ENCODE peak calls at places on chromosome 20, in five cellular contexts. E is esophagus squamous epithelium; C is CD8-positive, alpha-beta T cell; X is HepG2; N is GM23338. A is an unnamed sample.

GRCh38 chr20:33209789-33210188 is 7.4 kb upstream of the BPIFA3 start:
- DNase-seq in X (peak; percentile 74), E (no peak), N (peak; percentile 93), C (peak; percentile 6), A (no peak)

GRCh38 chr20:7682916-7683315 is 257.3 kb downstream of the HAO1 start:
- DNase-seq in E (no peak), N (no peak), C (no peak), X (no peak), A (no peak)

GRCh38 chr20:51447097-51447764 is 95.3 kb downstream of the NFATC2 start:
- DNase-seq in E (no peak), X (peak; percentile 49), N (peak; percentile 23), C (no peak), A (no peak)

GRCh38 chr20:33175123-33175522 is 7.2 kb downstream of the BPIFA2 start:
- DNase-seq in E (no peak), X (no peak), C (no peak), N (no peak), A (no peak)

GRCh38 chr20:50913976-50914375 is 17.3 kb downstream of the ADNP start:
- DNase-seq in E (no peak), N (no peak), C (no peak), X (no peak), A (peak; percentile 21)

GRCh38 chr20:17559338-17559737 is 10.5 kb upstream of the DSTN start:
- DNase-seq in X (no peak), C (no peak), E (no peak), N (no peak), A (no peak)

GRCh38 chr20:21101453-21102251 is 4.5 kb downstream of the LINC00237 start:
- DNase-seq in X (no peak), C (no peak), N (peak; percentile 83), E (no peak), A (no peak)

GRCh38 chr20:54416770-54417169 is 58.6 kb upstream of the DOK5 start:
- DNase-seq in X (no peak), C (no peak), N (no peak), E (no peak), A (no peak)

GRCh38 chr20:35463455-35464300 is 8.3 kb downstream of the CEP250 start:
- DNase-seq in E (no peak), X (peak; percentile 84), C (peak; percentile 38), N (peak; percentile 92), A (peak; percentile 37)

GRCh38 chr20:41177636-41178035 is 40.3 kb downstream of the PLCG1 start:
- DNase-seq in N (no peak), X (no peak), C (no peak), E (no peak), A (no peak)

GRCh38 chr20:35008411-35009342 is 53.0 kb downstream of the MYH7B start:
- DNase-seq in X (no peak), E (no peak), N (no peak), C (no peak), A (no peak)

GRCh38 chr20:23023621-23024187 is 11.4 kb upstream of the SSTR4 start:
- DNase-seq in C (no peak), X (no peak), N (peak; percentile 60), E (no peak), A (no peak)

GRCh38 chr20:8853805-8854338 is 215.0 kb upstream of the PLCB4 start:
- DNase-seq in E (no peak), C (no peak), X (peak; percentile 89), N (peak; percentile 87), A (no peak)

GRCh38 chr20:51159303-51159702 is 136.4 kb upstream of the KCNG1 start:
- DNase-seq in C (no peak), N (no peak), X (no peak), E (no peak), A (no peak)

GRCh38 chr20:16001286-16001685 is 572.0 kb downstream of the KIF16B start:
- DNase-seq in X (no peak), N (no peak), C (no peak), E (no peak), A (no peak)

GRCh38 chr20:8212286-8212685 is 80.2 kb downstream of the PLCB1 start:
- DNase-seq in X (no peak), N (no peak), E (no peak), C (no peak), A (peak; percentile 23)

GRCh38 chr20:46810442-46811327 is 84.0 kb upstream of the EYA2 start:
- DNase-seq in X (no peak), C (no peak), E (no peak), N (peak; percentile 18), A (no peak)

GRCh38 chr20:46350201-46350985 is 42.1 kb upstream of the CDH22 start:
- DNase-seq in X (no peak), C (no peak), E (no peak), N (peak; percentile 37), A (peak; percentile 38)

DNA sequence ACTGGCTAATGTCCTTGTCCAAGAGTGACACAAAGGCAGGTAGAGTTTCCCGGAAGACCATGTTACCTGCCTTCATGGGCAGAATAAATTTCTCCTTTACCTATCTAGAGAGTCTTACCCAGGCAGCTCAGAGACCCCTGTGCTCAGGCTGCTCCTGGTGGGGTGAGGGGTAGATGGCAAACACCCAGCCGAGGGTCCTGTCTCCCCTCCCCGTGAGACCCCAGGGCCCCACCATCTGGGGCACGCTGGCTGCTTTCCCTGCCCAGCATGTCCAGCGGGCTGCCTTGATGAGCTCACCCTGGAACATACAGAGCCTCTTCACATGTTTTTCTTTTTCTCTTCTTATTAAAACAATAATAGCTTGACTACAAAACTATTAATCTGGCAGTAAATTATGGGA is 116.5 kb downstream of the EDN3 start:
- DNase-seq in N (no peak), E (no peak), C (no peak), X (no peak), A (no peak)
- H3K4me1 ChIP-seq in N (no peaks in the 10 kb centered on the region), E (no peaks in the 10 kb centered on the region), C (no peaks in the 10 kb centered on the region), X (no peaks in the 10 kb centered on the region), A (no peaks in the 10 kb centered on the region)

GRCh38 chr20:44532981-44533331 is 11.1 kb upstream of the SERINC3 start:
- DNase-seq in E (no peak), C (no peak), N (no peak), X (peak; percentile 58), A (peak; percentile 20)
- H3K4me3 ChIP-seq in E (no peak overlapping the region), C (no peak overlapping the region), N (peak overlapping the region; percentile 92), X (peak overlapping the region; percentile 74), A (no peak overlapping the region)

DNA sequence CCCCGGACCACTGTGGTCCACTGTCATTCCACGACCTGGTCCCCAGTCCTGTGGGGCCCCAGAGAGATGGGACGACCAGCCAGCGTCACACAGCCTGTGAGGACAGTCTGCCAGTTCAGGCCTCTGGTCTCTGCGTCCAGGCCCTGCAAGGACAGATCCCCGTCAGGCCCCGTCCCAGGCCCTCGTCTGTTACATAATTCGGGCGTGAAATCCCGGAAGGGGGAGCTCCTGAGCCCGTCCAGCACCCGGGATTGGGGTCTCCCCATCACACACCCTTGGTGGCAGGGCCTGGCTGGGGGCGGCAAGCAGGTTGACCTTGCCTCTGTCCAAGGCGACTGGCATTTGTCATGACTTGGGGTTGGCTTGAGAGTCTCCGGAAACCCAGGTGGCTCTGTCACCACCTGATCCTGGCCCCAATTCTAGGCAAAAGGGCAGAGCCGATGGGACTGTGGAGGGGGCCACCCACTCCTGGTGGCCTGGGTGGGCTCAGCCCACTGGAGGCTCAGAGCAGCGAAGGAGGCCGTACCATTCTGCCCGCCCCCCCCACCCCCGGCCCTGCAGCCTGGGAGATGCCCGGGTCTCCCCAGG is 73.8 kb upstream of the GATA5 start:
- DNase-seq in E (no peak), C (no peak), X (no peak), N (peak; percentile 61), A (no peak)
- H3K4me1 ChIP-seq in E (peaks cover 16% of the 10 kb centered on the region), C (peaks cover 9% of the 10 kb centered on the region), X (peaks cover 8% of the 10 kb centered on the region), N (peaks cover 3% of the 10 kb centered on the region), A (peaks cover 14% of the 10 kb centered on the region)

GRCh38 chr20:2207770-2208097 is 88.1 kb upstream of the TGM3 start:
- DNase-seq in E (no peak), C (no peak), X (no peak), N (no peak), A (no peak)

GRCh38 chr20:2204021-2204420 is 91.8 kb upstream of the TGM3 start:
- DNase-seq in X (no peak), C (no peak), E (no peak), N (no peak), A (no peak)

GRCh38 chr20:2203436-2203835 is 92.4 kb upstream of the TGM3 start:
- DNase-seq in E (no peak), X (no peak), N (no peak), C (no peak), A (no peak)

GRCh38 chr20:2208897-2209296 is 86.9 kb upstream of the TGM3 start:
- DNase-seq in X (no peak), E (no peak), C (no peak), N (no peak), A (no peak)

GRCh38 chr20:2206957-2207769 is 88.6 kb upstream of the TGM3 start:
- DNase-seq in E (no peak), C (peak; percentile 20), N (peak; percentile 87), X (peak; percentile 53), A (peak; percentile 3)
- H3K4me3 ChIP-seq in E (peak overlapping the region; percentile 44), C (peak overlapping the region; percentile 71), N (peak overlapping the region; percentile 82), X (peak overlapping the region; percentile 45), A (peak overlapping the region; percentile 7)

DNA sequence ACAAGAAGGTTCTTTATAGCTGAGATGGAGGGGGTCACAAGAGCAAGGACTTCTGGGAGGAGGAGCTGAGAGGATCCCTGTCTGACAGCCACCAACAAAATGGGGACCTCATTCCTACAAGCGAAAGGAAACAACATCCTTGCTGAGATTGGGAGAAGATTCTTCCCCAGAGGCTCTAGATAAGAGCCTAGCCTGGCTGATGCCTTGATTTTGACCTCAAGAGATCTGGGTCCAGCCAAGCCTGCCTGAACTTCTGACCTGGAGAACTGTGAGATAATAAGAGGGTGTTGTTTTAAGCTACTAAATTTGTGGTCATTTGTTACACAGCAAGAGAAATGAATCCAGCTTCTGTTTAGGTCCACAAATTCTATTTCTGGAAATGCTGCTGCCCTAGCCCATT is 75.4 kb upstream of the SLC4A11 start:
- DNase-seq in C (no peak), X (no peak), E (no peak), N (no peak), A (no peak)
- H3K4me1 ChIP-seq in C (no peaks in the 10 kb centered on the region), X (peaks cover 13% of the 10 kb centered on the region), E (peaks cover 58% of the 10 kb centered on the region), N (no peaks in the 10 kb centered on the region), A (no peaks in the 10 kb centered on the region)

DNA sequence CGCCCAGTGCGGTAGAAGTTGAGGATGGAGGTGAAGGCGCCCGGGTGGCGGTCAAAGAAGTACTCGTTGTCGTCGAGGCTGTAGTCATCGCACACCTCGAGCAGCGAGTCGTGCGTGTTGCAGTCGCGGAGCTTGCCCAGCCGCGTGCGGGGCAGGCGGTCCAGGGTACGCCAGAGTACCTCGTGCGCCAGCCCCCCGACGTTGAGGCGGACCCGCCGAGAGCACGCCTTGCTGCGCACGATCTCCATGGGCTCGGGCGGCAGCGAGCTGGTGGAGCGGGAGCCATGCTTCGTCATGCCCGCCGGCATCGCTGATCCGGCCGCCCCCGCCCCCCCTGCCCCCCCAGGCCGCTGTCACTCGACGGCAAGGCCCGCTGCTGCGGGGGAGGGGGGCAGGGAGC is 295 bp downstream of the KCNB1 start:
- DNase-seq in X (no peak), C (no peak), E (no peak), N (peak; percentile 39), A (no peak)
- H3K4me3 ChIP-seq in X (no peak overlapping the region), C (no peak overlapping the region), E (no peak overlapping the region), N (peak overlapping the region; percentile 64), A (no peak overlapping the region)

GRCh38 chr20:25198663-25199363 is 3.3 kb downstream of the ENTPD6 start:
- DNase-seq in X (no peak), C (no peak), N (no peak), E (no peak), A (no peak)
- H3K4me1 ChIP-seq in X (peaks cover 64% of the 10 kb centered on the region), C (peaks cover 29% of the 10 kb centered on the region), N (peaks cover 13% of the 10 kb centered on the region), E (peaks cover 17% of the 10 kb centered on the region), A (peaks cover 22% of the 10 kb centered on the region)

GRCh38 chr20:1202762-1203504 is at the start of gene C20orf202:
- DNase-seq in E (no peak), X (no peak), C (no peak), N (no peak), A (no peak)
- H3K4me3 ChIP-seq in E (no peak within 1 kb of the TSS), X (no peak within 1 kb of the TSS), C (no peak within 1 kb of the TSS), N (no peak within 1 kb of the TSS), A (no peak within 1 kb of the TSS)

GRCh38 chr20:31547017-31547675 is 32.9 kb downstream of the HM13 start:
- DNase-seq in N (peak; percentile 97), C (peak; percentile 68), E (peak; percentile 20), X (peak; percentile 88), A (peak; percentile 82)
- H3K4me1 ChIP-seq in N (peaks cover 6% of the 10 kb centered on the region), C (peaks cover 12% of the 10 kb centered on the region), E (peaks cover 23% of the 10 kb centered on the region), X (peaks cover 26% of the 10 kb centered on the region), A (peaks cover 7% of the 10 kb centered on the region)